ENCODE peak calls at places on chromosome 18, in eight cellular contexts. A is AG10803, Q is adrenal gland, R is GM12865, P is astrocyte of the spinal cord, Y is IMR-90, O is NB4, B is retinal pigment epithelial cell. Z is an unnamed sample.

GRCh38 chr18:46332286-46332801 is 228.2 kb downstream of the HAUS1 start:
- DNase-seq in Y (no peak), R (no peak), B (no peak), A (no peak), O (no peak), Q (no peak), P (no peak), Z (no peak)

GRCh38 chr18:55093295-55093694 is 134.0 kb upstream of the CCDC68 start:
- DNase-seq in R (no peak), O (no peak), B (no peak), Q (no peak), Y (no peak), P (no peak), A (no peak), Z (no peak)

GRCh38 chr18:28338316-28338715 is 161.4 kb upstream of the CDH2 start:
- DNase-seq in A (no peak), P (no peak), R (no peak), Y (no peak), O (no peak), B (no peak), Q (no peak), Z (no peak)

GRCh38 chr18:6648581-6648980 is 80.9 kb upstream of the ARHGAP28 start:
- DNase-seq in Y (peak; percentile 53), A (no peak), Q (no peak), R (no peak), P (no peak), O (no peak), B (no peak), Z (no peak)

GRCh38 chr18:45248240-45248903 is 366.9 kb upstream of the SLC14A2 start:
- DNase-seq in R (no peak), Y (peak; percentile 81), B (peak; percentile 73), O (no peak), P (peak; percentile 82), Q (peak; percentile 42), A (peak; percentile 98), Z (peak; percentile 87)

GRCh38 chr18:57301573-57302230 is 50.7 kb upstream of the ST8SIA3 start:
- DNase-seq in P (no peak), B (no peak), A (no peak), R (no peak), O (no peak), Q (no peak), Y (no peak), Z (no peak)

GRCh38 chr18:49621301-49621700 is 59.4 kb downstream of the LIPG start:
- DNase-seq in R (no peak), A (no peak), P (no peak), B (no peak), Q (no peak), O (no peak), Y (no peak), Z (no peak)

GRCh38 chr18:25831226-25831828 is 259.1 kb downstream of the SS18 start:
- DNase-seq in Q (peak; percentile 32), Y (no peak), B (no peak), P (no peak), A (no peak), R (no peak), O (no peak), Z (no peak)

GRCh38 chr18:4403836-4404235 is 51.3 kb downstream of the DLGAP1 start:
- DNase-seq in A (no peak), Q (no peak), P (no peak), Y (no peak), O (no peak), R (no peak), B (no peak), Z (no peak)

GRCh38 chr18:62555135-62555534 is 32.3 kb downstream of the ZCCHC2 start:
- DNase-seq in R (no peak), O (peak; percentile 6), B (no peak), Q (no peak), P (peak; percentile 32), A (no peak), Y (peak; percentile 77), Z (peak; percentile 39)

DNA sequence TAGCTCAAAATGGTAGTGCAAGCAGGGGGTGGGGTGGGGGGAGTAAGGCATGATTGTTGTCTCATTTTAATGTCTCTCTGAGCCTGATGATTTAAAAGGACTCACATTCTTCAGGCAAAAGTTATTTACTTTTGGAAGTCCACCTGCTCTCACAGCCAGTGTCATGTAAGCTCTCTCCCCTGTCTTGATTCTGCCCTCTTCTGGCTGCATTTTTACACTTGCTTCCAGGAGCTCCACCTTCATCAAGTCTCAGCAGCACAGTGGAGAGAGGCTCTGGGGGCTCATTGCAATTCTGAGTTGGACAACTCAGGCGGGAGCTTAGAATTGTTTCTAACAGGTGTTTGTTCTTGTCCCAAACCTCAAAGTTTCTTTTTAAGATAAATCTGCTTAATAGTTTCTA is 39.2 kb downstream of the GNAL start:
- DNase-seq in Y (no peak), P (peak; percentile 15), B (no peak), A (peak; percentile 6), O (peak; percentile 48), Q (no peak), R (peak; percentile 24), Z (peak; percentile 19)
- TF ChIP-seq CTCF in Y (no peak), P (peak; percentile 38), B (peak; percentile 57), A (peak; percentile 11), O (peak; percentile 23), Q (no peak), R (no peak), Z (no peak)

GRCh38 chr18:13573750-13574149 is 152.6 kb downstream of the FAM210A start:
- DNase-seq in P (no peak), O (no peak), B (no peak), R (no peak), A (no peak), Q (no peak), Y (no peak), Z (no peak)

GRCh38 chr18:13572148-13572547 is 154.2 kb downstream of the FAM210A start:
- DNase-seq in A (no peak), Y (no peak), Q (no peak), P (no peak), O (no peak), B (no peak), R (no peak), Z (no peak)

GRCh38 chr18:13572721-13573120 is 153.6 kb downstream of the FAM210A start:
- DNase-seq in P (no peak), B (no peak), O (no peak), A (no peak), Y (no peak), Q (no peak), R (no peak), Z (no peak)

GRCh38 chr18:13574761-13575160 is 151.6 kb downstream of the FAM210A start:
- DNase-seq in Q (no peak), P (no peak), Y (no peak), A (no peak), B (no peak), R (no peak), O (no peak), Z (peak; percentile 28)

GRCh38 chr18:13574355-13574754 is 152.0 kb downstream of the FAM210A start:
- DNase-seq in Y (no peak), B (no peak), Q (no peak), P (no peak), R (no peak), A (no peak), O (no peak), Z (no peak)
- H3K4me3 ChIP-seq in Y (no peak overlapping the region), B (no peak overlapping the region), Q (no peak overlapping the region), P (no peak overlapping the region), R (no peak overlapping the region), A (no peak overlapping the region), O (no peak overlapping the region), Z (no peak overlapping the region)

GRCh38 chr18:79680100-79680879 is 687 bp downstream of the CTDP1 start:
- DNase-seq in B (peak; percentile 25), O (peak; percentile 71), P (peak; percentile 42), Q (peak; percentile 48), Y (peak; percentile 52), R (peak; percentile 41), A (peak; percentile 49), Z (peak; percentile 71)
- TF ChIP-seq CTCF in B (no peak), O (no peak), P (no peak), Q (no peak), Y (peak; percentile 31), R (no peak), A (no peak), Z (no peak)

DNA sequence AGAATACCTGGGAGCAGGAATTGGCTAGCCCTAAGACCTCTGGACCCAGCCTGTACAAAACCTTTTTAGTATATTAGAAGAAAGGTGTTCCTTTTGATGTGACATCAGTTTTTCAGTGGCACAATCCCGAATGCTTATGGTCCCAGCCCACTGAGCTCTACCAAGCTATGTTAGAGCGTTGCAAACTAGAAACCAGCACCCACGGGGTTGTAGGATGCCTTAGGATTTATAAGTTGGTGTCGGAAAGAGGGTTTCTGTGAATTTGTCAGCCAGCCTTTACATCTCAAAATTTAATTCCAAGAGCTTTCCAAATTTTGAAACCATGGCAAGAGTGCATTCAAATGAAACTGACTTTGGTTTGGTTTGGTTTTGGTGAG is 499 bp upstream of the LMAN1 start:
- DNase-seq in R (no peak), O (no peak), A (no peak), P (no peak), Y (no peak), Q (no peak), B (no peak), Z (no peak)
- H3K4me3 ChIP-seq in R (peak overlapping the region; percentile 100), O (peak overlapping the region; percentile 41), A (peak overlapping the region; percentile 63), P (peak overlapping the region; percentile 98), Y (peak overlapping the region; percentile 62), Q (peak overlapping the region; percentile 16), B (peak overlapping the region; percentile 53), Z (peak overlapping the region; percentile 97)

GRCh38 chr18:43587538-43588153 is 310.4 kb upstream of the SYT4 start:
- DNase-seq in Q (no peak), R (peak; percentile 20), Y (peak; percentile 41), B (no peak), P (peak; percentile 46), O (peak; percentile 31), A (peak; percentile 45), Z (peak; percentile 36)
- TF ChIP-seq CTCF in Q (peak; percentile 79), R (peak; percentile 57), Y (peak; percentile 67), B (peak; percentile 84), P (peak; percentile 74), O (peak; percentile 69), A (peak; percentile 85), Z (peak; percentile 76)

DNA sequence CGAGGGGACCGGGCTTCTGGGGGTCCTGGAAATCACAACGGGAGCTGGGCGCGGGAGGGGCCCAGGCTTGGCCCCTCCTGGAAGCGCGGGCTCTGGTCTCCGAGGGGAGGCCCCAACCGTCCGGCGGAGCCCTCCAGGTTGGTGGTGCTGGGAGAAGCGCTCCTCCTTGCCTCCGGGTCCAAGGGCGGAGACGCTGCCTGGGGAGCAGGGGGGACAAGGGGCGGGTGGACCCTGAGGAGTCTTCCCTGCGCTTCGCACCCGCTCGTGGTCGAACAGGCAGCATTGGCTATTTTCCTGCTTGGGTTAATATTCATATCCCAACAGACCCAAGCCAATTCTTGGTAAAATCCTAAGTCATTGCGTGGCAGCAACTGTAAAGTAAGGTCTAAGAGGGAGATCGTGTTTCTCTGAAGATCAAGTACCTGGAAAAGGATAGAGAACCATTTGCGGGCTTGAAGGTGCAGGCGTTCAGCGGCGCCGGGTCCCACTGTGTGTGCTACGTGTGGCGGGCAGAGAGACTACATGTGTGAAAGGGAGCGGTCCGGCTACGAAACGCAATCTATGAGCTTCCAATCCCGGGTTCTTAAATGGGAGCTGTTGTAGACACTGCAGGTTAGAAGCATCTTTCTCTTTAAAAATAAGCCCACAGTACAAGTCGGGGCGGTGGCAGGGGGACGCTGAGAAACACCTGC is 805 bp downstream of the CIDEA start:
- DNase-seq in Y (no peak), Q (no peak), A (no peak), P (no peak), B (no peak), O (no peak), R (no peak), Z (no peak)
- H3K4me3 ChIP-seq in Y (no peak overlapping the region), Q (no peak overlapping the region), A (no peak overlapping the region), P (no peak overlapping the region), B (no peak overlapping the region), O (no peak overlapping the region), R (no peak overlapping the region), Z (no peak overlapping the region)